ENCODE peak calls at places on chromosome 1, in eight cellular contexts. B is WTC11; E is stimulated activated CD8-positive, alpha-beta memory T cell treated with anti-CD3 and anti-CD28 coated beads, Interleukin-7, amount 100 ng/mL, for 1 hour; O is cardiac fibroblast; N is AG08395; F is iris pigment epithelial cell; Q is AG09309; J is activated naive CD4-positive, alpha-beta T cell treated with Interleukin-2 at 50 U/mL for 16 hours. H is an unnamed sample.

GRCh38 chr1:47104816-47105215 is 32.4 kb upstream of the CYP4A22 start:
- DNase-seq in B (no peak), E (no peak), O (no peak), N (no peak), F (no peak), Q (no peak), J (no peak), H (no peak)

GRCh38 chr1:32944180-32944579 is 20.4 kb downstream of the RNF19B start:
- DNase-seq in B (no peak), E (no peak), O (no peak), N (no peak), F (no peak), Q (no peak), J (no peak), H (no peak)

GRCh38 chr1:17286646-17287045 is 21.4 kb upstream of the PADI4 start:
- DNase-seq in B (no peak), E (no peak), O (no peak), N (no peak), F (no peak), Q (no peak), J (no peak), H (no peak)

GRCh38 chr1:200351826-200352549 is 57.8 kb downstream of the ZNF281 start:
- DNase-seq in B (no peak), E (no peak), O (peak; percentile 96), N (peak; percentile 79), F (peak; percentile 99), Q (peak; percentile 99), J (peak; percentile 4), H (no peak)

GRCh38 chr1:181769846-181770245 is 286.5 kb downstream of the CACNA1E start:
- DNase-seq in B (no peak), E (no peak), O (no peak), N (no peak), F (no peak), Q (no peak), J (no peak), H (no peak)

GRCh38 chr1:30409476-30410152 is 313.8 kb downstream of the MATN1 start:
- DNase-seq in B (no peak), E (no peak), O (no peak), N (peak; percentile 19), F (no peak), Q (no peak), J (no peak), H (no peak)

GRCh38 chr1:210686841-210687240 is 358.1 kb downstream of the HHAT start:
- DNase-seq in B (no peak), E (no peak), O (no peak), N (no peak), F (no peak), Q (no peak), J (no peak), H (no peak)

GRCh38 chr1:151061012-151061401 is 810 bp downstream of the MLLT11 start:
- DNase-seq in B (no peak), E (no peak), O (no peak), N (no peak), F (no peak), Q (no peak), J (no peak), H (no peak)

GRCh38 chr1:55352080-55352800 is 137.1 kb upstream of the USP24 start:
- DNase-seq in B (no peak), E (no peak), O (no peak), N (no peak), F (no peak), Q (no peak), J (no peak), H (no peak)

GRCh38 chr1:11479375-11479979 is 522 bp downstream of the DISP3 start:
- DNase-seq in B (no peak), E (no peak), O (no peak), N (no peak), F (no peak), Q (no peak), J (no peak), H (no peak)

GRCh38 chr1:200510228-200510623 is 100.4 kb upstream of the ZNF281 start:
- DNase-seq in B (peak; percentile 84), E (peak; percentile 29), O (peak; percentile 89), N (peak; percentile 85), F (peak; percentile 80), Q (peak; percentile 53), J (peak; percentile 68), H (no peak)

GRCh38 chr1:17119076-17119743 is at the start of gene PADI2:
- DNase-seq in B (peak; percentile 83), E (no peak), O (peak; percentile 42), N (peak; percentile 83), F (peak; percentile 40), Q (no peak), J (peak; percentile 59), H (no peak)

GRCh38 chr1:18934205-18935000 is 22.1 kb downstream of the IFFO2 start:
- DNase-seq in B (no peak), E (no peak), O (no peak), N (no peak), F (no peak), Q (no peak), J (no peak), H (no peak)

GRCh38 chr1:159088050-159088449 is 11.5 kb upstream of the AIM2 start:
- DNase-seq in B (no peak), E (no peak), O (peak; percentile 80), N (peak; percentile 76), F (peak; percentile 74), Q (peak; percentile 67), J (no peak), H (no peak)

GRCh38 chr1:156616463-156616862 is 2.8 kb upstream of the HAPLN2 start:
- DNase-seq in B (no peak), E (no peak), O (peak; percentile 66), N (peak; percentile 26), F (peak; percentile 65), Q (no peak), J (no peak), H (no peak)

GRCh38 chr1:30321216-30321910 is 402.0 kb downstream of the MATN1 start:
- DNase-seq in B (no peak), E (no peak), O (no peak), N (no peak), F (no peak), Q (no peak), J (no peak), H (no peak)

GRCh38 chr1:94623560-94624148 is 82.1 kb upstream of the F3 start:
- DNase-seq in B (peak; percentile 16), E (no peak), O (peak; percentile 61), N (no peak), F (peak; percentile 72), Q (no peak), J (no peak), H (no peak)

GRCh38 chr1:113333056-113333455 is 57.3 kb upstream of the MAGI3 start:
- DNase-seq in B (no peak), E (no peak), O (no peak), N (no peak), F (no peak), Q (no peak), J (no peak), H (no peak)

GRCh38 chr1:28160677-28161328 is 15.7 kb downstream of the PTAFR start:
- DNase-seq in B (no peak), E (no peak), O (peak; percentile 96), N (peak; percentile 78), F (peak; percentile 95), Q (peak; percentile 49), J (no peak), H (no peak)

GRCh38 chr1:170659404-170660035 is 4.4 kb upstream of the PRRX1 start:
- DNase-seq in B (no peak), E (no peak), O (no peak), N (peak; percentile 15), F (no peak), Q (no peak), J (no peak), H (no peak)

GRCh38 chr1:207888647-207889046 is 22.3 kb downstream of the CD34 start:
- DNase-seq in B (no peak), E (no peak), O (peak; percentile 48), N (peak; percentile 85), F (peak; percentile 18), Q (no peak), J (no peak), H (no peak)

GRCh38 chr1:35486858-35487408 is 70.3 kb downstream of the KIAA0319L start:
- DNase-seq in B (no peak), E (no peak), O (no peak), N (no peak), F (no peak), Q (no peak), J (no peak), H (no peak)

GRCh38 chr1:229905031-229905545 is 161.9 kb upstream of the GALNT2 start:
- DNase-seq in B (no peak), E (no peak), O (no peak), N (no peak), F (no peak), Q (no peak), J (no peak), H (no peak)

GRCh38 chr1:34790985-34791384 is 1.8 kb upstream of the GJA4 start:
- DNase-seq in B (no peak), E (no peak), O (no peak), N (no peak), F (no peak), Q (no peak), J (no peak), H (no peak)

GRCh38 chr1:211735208-211736170 is 60.1 kb upstream of the NEK2 start:
- DNase-seq in B (no peak), E (no peak), O (peak; percentile 70), N (peak; percentile 91), F (peak; percentile 87), Q (peak; percentile 43), J (no peak), H (no peak)

GRCh38 chr1:232382671-232383070 is 247.3 kb downstream of the SIPA1L2 start:
- DNase-seq in B (no peak), E (no peak), O (no peak), N (no peak), F (no peak), Q (no peak), J (no peak), H (no peak)

GRCh38 chr1:233673146-233673946 is 59.4 kb downstream of the KCNK1 start:
- DNase-seq in B (no peak), E (no peak), O (no peak), N (no peak), F (no peak), Q (no peak), J (no peak), H (no peak)

GRCh38 chr1:169745015-169745861 is 11.4 kb upstream of the SELE start:
- DNase-seq in B (no peak), E (no peak), O (peak; percentile 84), N (no peak), F (peak; percentile 37), Q (no peak), J (no peak), H (no peak)

GRCh38 chr1:177209357-177209756 is 38.6 kb downstream of the BRINP2 start:
- DNase-seq in B (no peak), E (no peak), O (peak; percentile 98), N (peak; percentile 97), F (peak; percentile 99), Q (peak; percentile 100), J (no peak), H (no peak)

GRCh38 chr1:3518256-3518655 is 63.8 kb downstream of the ARHGEF16 start:
- DNase-seq in B (peak; percentile 67), E (no peak), O (no peak), N (no peak), F (no peak), Q (no peak), J (peak; percentile 29), H (no peak)

GRCh38 chr1:68201546-68202238 is 30.6 kb downstream of the WLS start:
- DNase-seq in B (no peak), E (no peak), O (no peak), N (no peak), F (peak; percentile 52), Q (no peak), J (no peak), H (no peak)

GRCh38 chr1:13228343-13228781 is 2.4 kb upstream of the PRAMEF18 start:
- DNase-seq in B (peak; percentile 16), E (no peak), O (no peak), N (no peak), F (no peak), Q (no peak), J (peak; percentile 30), H (no peak)

H was measured in iPS DF 19.7.